ENCODE peak calls at places on chromosomes 5 and 9, in ten cellular contexts. L is NCI-H2029; E is astrocyte of the spinal cord; I is fibroblast of pulmonary artery; S is right cardiac atrium; H is HuH-7.5; P is KBM-7; X is activated CD4-positive, alpha-beta T cell treated with anti-CD3 and anti-CD28 coated beads for 48 hours; N is cardiac muscle cell; C is activated CD8-positive, alpha-beta memory T cell treated with anti-CD3 and anti-CD28 coated beads, Interleukin-2, amount 10 ng/mL, durations not matched to agents 7 days and 5 days. W is an unnamed sample.

GRCh38 chr9:92384373-92384772 is 20.0 kb downstream of the OGN start:
- DNase-seq in E (peak), P (no peak), N (no peak), H (no peak), X (no peak), S (no peak), L (no peak), C (no peak), I (no peak), W (no peak)

GRCh38 chr5:141343242-141343952 is at the start of gene PCDHGA3:
- DNase-seq in L (no peak), S (no peak), X (peak), N (no peak), E (peak), P (no peak), I (peak), H (no peak), C (no peak), W (no peak)

GRCh38 chr5:2130361-2130760 is 247.6 kb upstream of the IRX4 start:
- DNase-seq in I (no peak), E (no peak), S (no peak), X (no peak), N (peak), H (no peak), P (no peak), C (no peak), L (no peak), W (peak)

GRCh38 chr9:134570726-134571325 is 70.8 kb upstream of the COL5A1 start:
- DNase-seq in P (no peak), E (no peak), N (no peak), H (no peak), C (peak), S (no peak), X (no peak), L (no peak), I (no peak), W (peak)

GRCh38 chr5:10577371-10578291 is 13.8 kb downstream of the ANKRD33B start:
- DNase-seq in S (peak), I (peak), N (peak), X (no peak), E (peak), C (no peak), P (no peak), L (no peak), H (no peak), W (peak)

GRCh38 chr5:163504091-163504931 is 1.1 kb upstream of the MAT2B start:
- DNase-seq in P (peak), E (peak), S (peak), L (no peak), I (peak), N (peak), H (no peak), X (peak), C (peak), W (peak)

GRCh38 chr9:81069923-81070322 is 619.4 kb downstream of the TLE1 start:
- DNase-seq in X (no peak), H (no peak), L (no peak), N (no peak), S (no peak), E (peak), I (no peak), P (no peak), C (no peak), W (no peak)

GRCh38 chr5:14405706-14406553 is 175.7 kb upstream of the OTULINL start:
- DNase-seq in I (peak), X (no peak), N (no peak), S (peak), C (no peak), E (no peak), H (no peak), P (no peak), L (peak), W (no peak)

GRCh38 chr9:86925686-86926085 is 21.6 kb downstream of the GAS1 start:
- DNase-seq in C (no peak), E (no peak), I (peak), L (no peak), N (no peak), H (no peak), P (no peak), X (no peak), S (no peak), W (no peak)

GRCh38 chr5:129921204-129921603 is 16.9 kb downstream of the CHSY3 start:
- DNase-seq in S (no peak), C (no peak), L (no peak), E (no peak), N (no peak), X (no peak), H (no peak), P (no peak), I (no peak), W (no peak)

GRCh38 chr9:26935847-26936246 is 11.2 kb downstream of the PLAA start:
- DNase-seq in X (no peak), N (no peak), C (no peak), S (no peak), P (no peak), E (no peak), L (no peak), H (no peak), I (no peak), W (no peak)

GRCh38 chr5:179828756-179829421 is 8.2 kb downstream of the SQSTM1 start:
- DNase-seq in C (no peak), I (no peak), L (no peak), P (no peak), E (no peak), N (no peak), X (no peak), S (peak), H (no peak), W (no peak)

GRCh38 chr9:136424750-136425362 is 14.4 kb downstream of the PMPCA start:
- DNase-seq in C (no peak), I (no peak), E (no peak), H (no peak), X (no peak), P (no peak), S (no peak), N (no peak), L (no peak), W (no peak)